ENCODE peak calls at places on chromosome 1, in four cellular contexts. W, X, H and Q are unnamed samples.

GRCh38 chr1:34408011-34408410 is 231.3 kb downstream of the C1orf94 start:
- DNase-seq in W (no peak), X (no peak), H (no peak), Q (no peak)

GRCh38 chr1:27872802-27873665 is 690 bp downstream of the THEMIS2 start:
- DNase-seq in W (no peak), X (peak; percentile 30), H (no peak), Q (no peak)

GRCh38 chr1:225875044-225875822 is 6.9 kb downstream of the TMEM63A start:
- DNase-seq in W (peak; percentile 37), X (no peak), H (no peak), Q (peak; percentile 83)

GRCh38 chr1:247407978-247408560 is 7.9 kb upstream of the NLRP3 start:
- DNase-seq in W (no peak), X (no peak), H (no peak), Q (no peak)

GRCh38 chr1:172653015-172653709 is 5.7 kb upstream of the FASLG start:
- DNase-seq in W (no peak), X (no peak), H (no peak), Q (no peak)

GRCh38 chr1:113929750-113930498 is 800 bp downstream of the HIPK1 start:
- DNase-seq in W (no peak), X (peak; percentile 29), H (peak; percentile 85), Q (peak; percentile 79)

GRCh38 chr1:41498391-41498790 is 13.9 kb upstream of the EDN2 start:
- DNase-seq in W (no peak), X (no peak), H (no peak), Q (no peak)

GRCh38 chr1:179743679-179744400 is 749 bp downstream of the FAM163A start:
- DNase-seq in W (no peak), X (no peak), H (peak; percentile 86), Q (peak; percentile 30)

GRCh38 chr1:64131155-64131554 is 72.3 kb upstream of the UBE2U start:
- DNase-seq in W (no peak), X (no peak), H (no peak), Q (no peak)

GRCh38 chr1:97094257-97094972 is 372.8 kb downstream of the PTBP2 start:
- DNase-seq in W (no peak), X (no peak), H (no peak), Q (no peak)

GRCh38 chr1:39116868-39117728 is 87.4 kb upstream of the MACF1 start:
- DNase-seq in W (peak; percentile 99), X (no peak), H (no peak), Q (peak; percentile 22)

GRCh38 chr1:34851431-34852105 is 8.0 kb downstream of the SMIM12 start:
- DNase-seq in W (no peak), X (no peak), H (no peak), Q (no peak)

GRCh38 chr1:182263706-182264105 is 127.9 kb downstream of the GLUL start:
- DNase-seq in W (no peak), X (no peak), H (no peak), Q (no peak)

GRCh38 chr1:119372493-119373086 is 4.0 kb downstream of the HAO2 start:
- DNase-seq in W (no peak), X (no peak), H (no peak), Q (peak; percentile 87)

GRCh38 chr1:157112186-157112867 is 12.7 kb upstream of the ETV3L start:
- DNase-seq in W (no peak), X (no peak), H (no peak), Q (no peak)

GRCh38 chr1:192516776-192517297 is 58.7 kb upstream of the RGS1 start:
- DNase-seq in W (no peak), X (peak; percentile 27), H (no peak), Q (no peak)